ENCODE peak calls at places on chromosomes 7 and 10, in seven cellular contexts. U is heart left ventricle, S is upper lobe of right lung, M is pancreas, G is kidney epithelial cell, N is mammary epithelial cell, A is astrocyte of the spinal cord. W is an unnamed sample.
A peak's percentile ranks its signal among the peaks of the same experiment; 100 is the strongest.

GRCh38 chr7:50851451-50851850 is 68.8 kb upstream of the GRB10 start:
- DNase-seq in U (no peak), S (no peak), M (no peak), G (no peak), N (no peak), A (peak; percentile 17), W (no peak)

GRCh38 chr7:55478700-55479099 is 93.6 kb downstream of the VOPP1 start:
- DNase-seq in U (no peak), S (no peak), M (no peak), G (no peak), N (no peak), A (no peak), W (no peak)

GRCh38 chr10:11724938-11725776 is 17.0 kb upstream of the ECHDC3 start:
- DNase-seq in U (no peak), S (no peak), M (no peak), G (no peak), N (peak; percentile 44), A (peak; percentile 63), W (peak; percentile 22)

GRCh38 chr7:128264477-128264876 is 23.4 kb downstream of the LEP start:
- DNase-seq in U (no peak), S (peak; percentile 60), M (peak; percentile 47), G (no peak), N (no peak), A (no peak), W (no peak)

GRCh38 chr10:17599089-17599488 is 18.1 kb downstream of the HACD1 start:
- DNase-seq in U (no peak), S (no peak), M (no peak), G (no peak), N (no peak), A (peak; percentile 66), W (no peak)

GRCh38 chr7:21971780-21972396 is 26.2 kb upstream of the CDCA7L start:
- DNase-seq in U (no peak), S (no peak), M (no peak), G (no peak), N (no peak), A (no peak), W (no peak)

GRCh38 chr7:85471740-85472139 is 284.9 kb upstream of the SEMA3D start:
- DNase-seq in U (no peak), S (no peak), M (no peak), G (no peak), N (peak; percentile 17), A (peak; percentile 83), W (no peak)

GRCh38 chr7:85186521-85187241 is at the start of gene SEMA3D:
- DNase-seq in U (peak; percentile 46), S (peak; percentile 80), M (peak; percentile 87), G (no peak), N (peak; percentile 86), A (peak; percentile 88), W (peak; percentile 48)

GRCh38 chr7:129298268-129298893 is 73.6 kb downstream of the AHCYL2 start:
- DNase-seq in U (no peak), S (no peak), M (no peak), G (no peak), N (peak; percentile 25), A (peak; percentile 45), W (no peak)

GRCh38 chr7:70736715-70737460 is 395.1 kb upstream of the GALNT17 start:
- DNase-seq in U (no peak), S (no peak), M (no peak), G (peak; percentile 52), N (peak; percentile 24), A (peak; percentile 66), W (peak; percentile 40)

GRCh38 chr7:103011650-103012049 is 62.9 kb downstream of the FBXL13 start:
- DNase-seq in U (no peak), S (no peak), M (no peak), G (no peak), N (no peak), A (peak; percentile 15), W (no peak)

GRCh38 chr7:4791101-4791737 is 15.8 kb downstream of the AP5Z1 start:
- DNase-seq in U (no peak), S (no peak), M (no peak), G (no peak), N (no peak), A (no peak), W (no peak)

GRCh38 chr7:99499356-99499712 is 747 bp downstream of the ZNF394 start:
- DNase-seq in U (no peak), S (no peak), M (no peak), G (no peak), N (no peak), A (peak; percentile 4), W (no peak)

GRCh38 chr7:91894781-91895480 is 14.4 kb upstream of the MTERF1 start:
- DNase-seq in U (no peak), S (no peak), M (no peak), G (no peak), N (no peak), A (no peak), W (no peak)

GRCh38 chr7:124324262-124324661 is 291.4 kb upstream of the TMEM229A start:
- DNase-seq in U (no peak), S (no peak), M (no peak), G (no peak), N (no peak), A (no peak), W (no peak)

GRCh38 chr7:35613150-35613549 is 81.8 kb downstream of the HERPUD2 start:
- DNase-seq in U (no peak), S (no peak), M (no peak), G (no peak), N (no peak), A (no peak), W (no peak)

GRCh38 chr7:112510743-112511110 is 29.9 kb downstream of the LSMEM1 start:
- DNase-seq in U (no peak), S (no peak), M (no peak), G (no peak), N (no peak), A (no peak), W (no peak)

GRCh38 chr7:112520787-112521186 is 40.0 kb downstream of the LSMEM1 start:
- DNase-seq in U (no peak), S (no peak), M (no peak), G (no peak), N (no peak), A (no peak), W (no peak)

GRCh38 chr7:112517487-112517886 is 36.7 kb downstream of the LSMEM1 start:
- DNase-seq in U (no peak), S (no peak), M (no peak), G (no peak), N (no peak), A (no peak), W (no peak)

GRCh38 chr7:112511451-112512220 is 30.8 kb downstream of the LSMEM1 start:
- DNase-seq in U (no peak), S (no peak), M (no peak), G (no peak), N (no peak), A (no peak), W (no peak)

GRCh38 chr7:112515989-112516388 is 35.2 kb downstream of the LSMEM1 start:
- DNase-seq in U (no peak), S (no peak), M (no peak), G (no peak), N (no peak), A (no peak), W (no peak)
- TF ChIP-seq CTCF in U (no peak), S (no peak), M (no peak), G (no peak), N (no peak), A (no peak), W (no peak)

GRCh38 chr10:45470098-45471012 is 96.3 kb downstream of the ALOX5 start:
- DNase-seq in U (no peak), S (no peak), M (no peak), G (no peak), N (peak; percentile 34), A (peak; percentile 24), W (peak; percentile 20)

GRCh38 chr10:45476559-45476958 is 102.5 kb downstream of the ALOX5 start:
- DNase-seq in U (no peak), S (no peak), M (no peak), G (no peak), N (no peak), A (no peak), W (no peak)

GRCh38 chr10:45468110-45468509 is 94.1 kb downstream of the ALOX5 start:
- DNase-seq in U (no peak), S (no peak), M (no peak), G (no peak), N (no peak), A (no peak), W (no peak)

GRCh38 chr10:45471531-45472310 is 97.7 kb downstream of the ALOX5 start:
- DNase-seq in U (no peak), S (no peak), M (no peak), G (no peak), N (no peak), A (no peak), W (no peak)

DNA sequence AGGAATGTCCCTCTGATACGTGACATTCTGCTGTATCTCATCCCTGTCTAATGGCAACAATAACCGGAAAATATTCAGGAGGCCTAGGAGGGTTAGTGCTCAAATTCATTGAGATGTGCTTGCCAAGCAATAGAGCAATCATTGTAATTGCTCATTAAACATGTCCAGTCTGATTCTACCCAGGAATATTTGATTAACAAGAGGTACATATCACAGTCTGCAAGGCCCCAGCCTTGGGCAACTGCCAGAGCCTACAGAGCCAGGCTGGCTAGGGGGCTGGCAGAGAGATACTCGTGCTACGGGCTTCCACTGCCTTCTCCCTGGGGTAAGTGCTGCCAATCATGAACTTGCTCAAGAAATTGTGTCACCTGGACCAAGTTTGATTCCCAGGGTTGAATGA is 99.1 kb downstream of the ALOX5 start:
- DNase-seq in U (no peak), S (no peak), M (no peak), G (no peak), N (no peak), A (no peak), W (no peak)
- H3K4me3 ChIP-seq in U (no peak overlapping the region), S (no peak overlapping the region), M (no peak overlapping the region), G (no peak overlapping the region), N (no peak overlapping the region), A (no peak overlapping the region), W (no peak overlapping the region)

GRCh38 chr10:683448-684071 is 5.9 kb downstream of the DIP2C start:
- DNase-seq in U (no peak), S (peak; percentile 46), M (no peak), G (peak; percentile 71), N (no peak), A (peak; percentile 95), W (peak; percentile 55)
- TF ChIP-seq CTCF in U (no peak), S (no peak), M (no peak), G (peak; percentile 16), N (no peak), A (peak; percentile 30), W (peak; percentile 25)

DNA sequence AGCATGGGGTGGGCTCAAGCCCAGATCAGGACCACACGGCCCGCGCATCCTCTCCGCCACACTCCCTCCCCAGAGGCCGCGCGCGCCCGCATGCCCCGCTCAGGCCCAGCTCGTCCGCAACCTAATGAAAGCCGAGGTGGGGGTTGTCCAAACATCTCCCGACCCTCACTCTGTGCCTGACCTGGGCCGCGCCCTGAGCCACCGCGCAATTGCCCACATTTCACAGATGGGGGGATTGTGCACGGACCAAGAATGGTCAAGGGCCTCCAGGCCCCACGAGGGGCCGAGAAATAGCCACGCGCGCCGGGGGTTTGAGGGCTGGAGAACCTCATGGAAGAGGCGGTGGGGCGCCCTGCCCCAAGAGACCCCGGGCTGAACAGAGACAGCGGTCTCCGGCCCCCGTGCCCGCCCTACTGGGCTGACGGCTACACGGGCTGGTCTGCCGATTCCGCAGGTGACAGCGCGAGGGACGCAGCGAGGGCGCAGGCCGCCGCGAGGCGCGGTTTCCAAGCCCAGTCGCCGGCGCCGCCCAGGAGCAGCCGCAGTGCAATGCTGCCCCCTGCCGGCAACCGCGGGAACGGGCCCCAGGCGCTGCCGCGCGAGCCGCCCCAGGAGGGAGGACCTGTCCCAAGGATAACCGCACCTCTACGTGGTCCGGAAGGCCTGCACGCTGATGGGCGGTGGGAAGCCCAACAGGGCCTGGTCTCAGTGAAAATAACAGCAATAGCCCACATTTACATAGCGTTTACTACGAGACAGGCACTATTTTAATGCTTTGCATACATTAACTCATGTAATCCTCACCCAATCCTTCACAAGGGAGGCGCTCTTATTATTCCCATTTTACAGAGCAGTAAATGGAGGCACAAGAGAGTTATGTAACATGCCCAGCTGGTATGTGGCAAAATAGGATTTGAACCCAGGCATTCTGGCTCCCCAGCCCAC is 10.5 kb upstream of the GRID1 start:
- DNase-seq in U (peak; percentile 76), S (peak; percentile 89), M (peak; percentile 93), G (no peak), N (peak; percentile 52), A (peak; percentile 55), W (no peak)
- H3K4me3 ChIP-seq in U (no peak overlapping the region), S (no peak overlapping the region), M (no peak overlapping the region), G (peak overlapping the region; percentile 11), N (no peak overlapping the region), A (peak overlapping the region; percentile 22), W (peak overlapping the region; percentile 17)